ENCODE peak calls at places on chromosomes 16 and 17, in eight cellular contexts. S is NCI-H446; O is activated CD4-positive, alpha-beta T cell treated with anti-CD3 and anti-CD28 coated beads, Interleukin-2, amount 50 U/mL, for 4 hours; Z is fibroblast of lung; X is T-helper 1 cell; C is stimulated activated CD4-positive, alpha-beta T cell treated with anti-CD3 and anti-CD28 coated beads, Interleukin-4, amount 100 ng/mL, for 48 hours; T is GM12892; Q is central memory CD8-positive, alpha-beta T cell. L is an unnamed sample.
A peak's percentile ranks its signal among the peaks of the same experiment; 100 is the strongest.

GRCh38 chr17:50737118-50737698 is 17.8 kb downstream of the LUC7L3 start:
- DNase-seq in X (no peak), O (no peak), T (no peak), C (peak; percentile 10), Z (no peak), S (no peak), Q (no peak), L (no peak)

GRCh38 chr17:79324219-79324618 is 249.6 kb downstream of the ENGASE start:
- DNase-seq in S (no peak), X (no peak), Q (no peak), Z (no peak), T (no peak), O (no peak), C (no peak), L (no peak)

GRCh38 chr17:76556759-76557367 is 17.0 kb downstream of the PRCD start:
- DNase-seq in Z (peak; percentile 27), S (no peak), T (no peak), O (no peak), C (no peak), Q (no peak), X (peak; percentile 22), L (peak; percentile 42)

GRCh38 chr17:2044263-2044894 is 2.6 kb downstream of the OVCA2 start:
- DNase-seq in T (no peak), X (no peak), C (no peak), Z (no peak), O (no peak), S (no peak), Q (no peak), L (no peak)

GRCh38 chr17:45976755-45977505 is 22.1 kb upstream of the STH start:
- DNase-seq in C (no peak), X (no peak), Q (no peak), O (no peak), Z (peak; percentile 48), T (no peak), S (no peak), L (no peak)

GRCh38 chr16:88086571-88087516 is 135.6 kb downstream of the BANP start:
- DNase-seq in T (no peak), S (no peak), C (no peak), X (no peak), O (no peak), Z (no peak), Q (no peak), L (no peak)

GRCh38 chr17:2964831-2965230 is 98.6 kb downstream of the OR1D5 start:
- DNase-seq in C (no peak), O (no peak), Q (no peak), Z (no peak), X (no peak), S (no peak), T (no peak), L (no peak)

GRCh38 chr17:30961213-30962188 is 9.3 kb upstream of the RNF135 start:
- DNase-seq in C (no peak), T (no peak), O (peak; percentile 7), X (peak; percentile 30), S (no peak), Z (peak; percentile 34), Q (no peak), L (no peak)

GRCh38 chr17:63699638-63700527 is at the start of gene LIMD2:
- DNase-seq in C (peak; percentile 70), T (peak; percentile 66), Q (peak; percentile 76), O (peak; percentile 82), S (no peak), Z (peak; percentile 37), X (peak; percentile 74), L (peak; percentile 83)

GRCh38 chr16:84511180-84511800 is 6.8 kb upstream of the MEAK7 start:
- DNase-seq in O (peak; percentile 85), Q (peak; percentile 79), Z (peak; percentile 74), T (no peak), S (peak; percentile 20), C (peak; percentile 70), X (peak; percentile 83), L (peak; percentile 91)

GRCh38 chr16:84618428-84619102 is 687 bp upstream of the COTL1 start:
- DNase-seq in Z (peak; percentile 99), X (no peak), O (no peak), C (no peak), Q (no peak), S (no peak), T (no peak), L (no peak)

GRCh38 chr16:50368410-50369132 is at the start of gene BRD7:
- DNase-seq in O (peak; percentile 47), S (no peak), T (peak; percentile 75), X (peak; percentile 61), Z (peak; percentile 48), C (peak; percentile 52), Q (peak; percentile 52), L (peak; percentile 66)

GRCh38 chr17:67891481-67892119 is 66.3 kb downstream of the BPTF start:
- DNase-seq in Q (no peak), T (no peak), X (no peak), Z (peak; percentile 54), S (no peak), O (no peak), C (no peak), L (no peak)

GRCh38 chr16:54288592-54289241 is 2.1 kb upstream of the IRX3 start:
- DNase-seq in Q (no peak), Z (no peak), S (no peak), C (no peak), X (no peak), T (no peak), O (no peak), L (no peak)

GRCh38 chr17:2782030-2782429 is 14.2 kb upstream of the RAP1GAP2 start:
- DNase-seq in O (no peak), Q (no peak), X (no peak), C (no peak), T (no peak), Z (peak; percentile 59), S (no peak), L (no peak)

GRCh38 chr17:382644-383533 is 30.3 kb upstream of the RPH3AL start:
- DNase-seq in T (no peak), X (no peak), C (no peak), Z (peak; percentile 56), S (no peak), Q (no peak), O (no peak), L (no peak)

GRCh38 chr16:65579050-65579449 is 457.2 kb upstream of the CDH11 start:
- DNase-seq in S (no peak), C (no peak), O (no peak), T (no peak), Q (no peak), X (no peak), Z (no peak), L (no peak)

GRCh38 chr17:37483311-37484039 is 6.2 kb upstream of the DUSP14 start:
- DNase-seq in S (no peak), C (no peak), Q (no peak), Z (peak; percentile 75), T (no peak), X (no peak), O (no peak), L (no peak)

GRCh38 chr16:50025544-50025931 is 513 bp downstream of the CNEP1R1 start:
- DNase-seq in C (peak; percentile 2), Q (no peak), O (no peak), Z (peak; percentile 16), S (no peak), T (peak; percentile 29), X (peak; percentile 17), L (peak; percentile 6)

GRCh38 chr17:28901866-28902818 is 737 bp downstream of the DHRS13 start:
- DNase-seq in T (no peak), Z (peak; percentile 8), S (no peak), X (peak; percentile 61), Q (peak; percentile 18), O (peak; percentile 37), C (peak; percentile 51), L (peak; percentile 39)

GRCh38 chr17:81939218-81939617 is 2.1 kb upstream of the PYCR1 start:
- DNase-seq in S (no peak), X (no peak), C (no peak), Z (no peak), T (no peak), Q (no peak), O (no peak), L (no peak)

GRCh38 chr17:82723169-82723807 is 6.8 kb downstream of the FN3KRP start:
- DNase-seq in C (no peak), S (no peak), Q (no peak), T (no peak), X (no peak), Z (no peak), O (no peak), L (no peak)

GRCh38 chr17:19002805-19003542 is 1.6 kb downstream of the FAM83G start:
- DNase-seq in T (no peak), X (no peak), C (no peak), O (peak; percentile 18), Q (no peak), S (no peak), Z (peak; percentile 77), L (no peak)

GRCh38 chr17:81002409-81003361 is 11.0 kb downstream of the CHMP6 start:
- DNase-seq in C (no peak), Z (peak; percentile 61), S (no peak), X (no peak), Q (no peak), O (no peak), T (peak; percentile 19), L (no peak)

GRCh38 chr16:58127033-58127556 is 2.1 kb downstream of the CFAP20 start:
- DNase-seq in S (no peak), C (no peak), Q (peak; percentile 54), X (peak; percentile 54), O (no peak), T (no peak), Z (peak; percentile 51), L (no peak)

L was measured in T-helper 9 cell.